ENCODE peak calls at places on chromosomes 5 and 9, in eight cellular contexts. F, H, R, B, J, T, G and I are unnamed samples.

GRCh38 chr5:115586525-115587146 is 15.6 kb downstream of the TICAM2 start:
- DNase-seq in F (peak; percentile 75), H (peak; percentile 31), J (peak; percentile 45), T (no peak), G (peak; percentile 22), R (peak; percentile 77), B (peak; percentile 46), I (no peak)

GRCh38 chr5:153066281-153066680 is 424.2 kb upstream of the GRIA1 start:
- DNase-seq in J (no peak), H (no peak), R (no peak), F (no peak), B (no peak), G (no peak), T (no peak), I (no peak)

GRCh38 chr5:88672644-88673493 is 210.1 kb downstream of the MEF2C start:
- DNase-seq in R (no peak), H (no peak), F (no peak), B (no peak), J (no peak), T (no peak), G (no peak), I (no peak)

GRCh38 chr5:55763736-55764420 is 26.0 kb downstream of the DDX4 start:
- DNase-seq in R (no peak), G (peak; percentile 79), F (no peak), T (no peak), H (no peak), J (no peak), B (no peak), I (no peak)

GRCh38 chr5:115033861-115034260 is 135.8 kb downstream of the TRIM36 start:
- DNase-seq in G (no peak), B (peak; percentile 22), H (no peak), F (peak; percentile 48), T (no peak), R (peak; percentile 21), J (peak; percentile 3), I (no peak)

GRCh38 chr9:115002371-115003120 is 72.2 kb upstream of the TNFSF8 start:
- DNase-seq in F (no peak), R (peak; percentile 33), H (peak; percentile 59), T (no peak), J (no peak), G (no peak), B (no peak), I (no peak)

GRCh38 chr5:5461012-5461411 is 38.5 kb downstream of the ICE1 start:
- DNase-seq in G (no peak), H (no peak), B (no peak), F (no peak), R (no peak), J (no peak), T (no peak), I (no peak)

GRCh38 chr5:172180936-172181335 is 7.1 kb downstream of the STK10 start:
- DNase-seq in B (no peak), F (no peak), J (no peak), T (no peak), G (peak; percentile 44), H (no peak), R (no peak), I (no peak)

GRCh38 chr9:107597743-107598217 is 108.2 kb upstream of the KLF4 start:
- DNase-seq in G (no peak), T (no peak), J (no peak), H (no peak), B (no peak), R (no peak), F (no peak), I (no peak)

GRCh38 chr9:95776131-95776530 is 99.4 kb upstream of the ERCC6L2 start:
- DNase-seq in G (no peak), B (peak; percentile 26), J (no peak), F (no peak), T (no peak), R (no peak), H (no peak), I (peak; percentile 51)

GRCh38 chr9:112065781-112066606 is 109.1 kb downstream of the SUSD1 start:
- DNase-seq in G (no peak), R (peak; percentile 30), T (peak; percentile 76), B (peak; percentile 88), H (no peak), F (peak; percentile 93), J (no peak), I (peak; percentile 91)

GRCh38 chr5:135458921-135459331 is 6.8 kb upstream of the TIFAB start:
- DNase-seq in J (no peak), F (no peak), G (no peak), H (peak; percentile 28), B (peak; percentile 88), R (peak; percentile 41), T (peak; percentile 98), I (peak; percentile 88)

GRCh38 chr5:109533847-109534272 is 124.1 kb upstream of the PJA2 start:
- DNase-seq in G (no peak), H (no peak), T (no peak), J (no peak), F (peak; percentile 4), R (peak; percentile 36), B (peak; percentile 60), I (no peak)

GRCh38 chr5:143506881-143507552 is 103.5 kb upstream of the NR3C1 start:
- DNase-seq in F (peak; percentile 96), H (peak; percentile 80), R (peak; percentile 97), J (no peak), G (no peak), T (peak; percentile 97), B (peak; percentile 92), I (peak; percentile 77)

GRCh38 chr9:129256959-129257713 is 79.1 kb upstream of the IER5L start:
- DNase-seq in B (no peak), R (no peak), F (no peak), H (no peak), J (no peak), T (no peak), G (no peak), I (no peak)

GRCh38 chr5:43873791-43874190 is 270.8 kb downstream of the NNT start:
- DNase-seq in F (no peak), G (no peak), H (no peak), J (no peak), B (no peak), T (no peak), R (no peak), I (no peak)

GRCh38 chr9:2227468-2227867 is 212.3 kb downstream of the SMARCA2 start:
- DNase-seq in H (peak; percentile 31), T (peak; percentile 70), R (peak; percentile 69), G (no peak), J (no peak), F (no peak), B (peak; percentile 14), I (no peak)

GRCh38 chr5:173628501-173628900 is 12.1 kb upstream of the BOD1 start:
- DNase-seq in R (no peak), G (no peak), T (no peak), H (no peak), J (no peak), F (no peak), B (no peak), I (no peak)

GRCh38 chr9:18502546-18502945 is 28.6 kb downstream of the ADAMTSL1 start:
- DNase-seq in F (no peak), B (no peak), H (no peak), R (peak; percentile 62), T (no peak), J (peak; percentile 58), G (no peak), I (no peak)

GRCh38 chr9:109253241-109253636 is 67.6 kb downstream of the EPB41L4B start:
- DNase-seq in B (no peak), J (no peak), G (no peak), H (no peak), T (no peak), F (peak; percentile 2), R (no peak), I (no peak)

GRCh38 chr9:110093417-110093816 is 114.5 kb downstream of the C9orf152 start:
- DNase-seq in R (no peak), H (no peak), G (no peak), T (no peak), J (no peak), B (no peak), F (no peak), I (no peak)

GRCh38 chr9:96460470-96460869 is 10.5 kb downstream of the HABP4 start:
- DNase-seq in T (no peak), G (no peak), J (no peak), F (no peak), H (peak; percentile 51), R (peak; percentile 74), B (peak; percentile 19), I (no peak)

GRCh38 chr5:173963867-173964429 is 25.0 kb upstream of the C5orf47 start:
- DNase-seq in J (peak; percentile 92), F (peak; percentile 21), H (no peak), R (no peak), G (no peak), B (peak; percentile 26), T (no peak), I (peak; percentile 76)

GRCh38 chr9:113875917-113876805 is at the start of gene ZNF618:
- DNase-seq in T (peak; percentile 13), G (no peak), J (no peak), H (peak; percentile 56), F (peak; percentile 60), B (peak; percentile 40), R (peak; percentile 76), I (peak; percentile 97)

GRCh38 chr5:175690586-175690985 is 32.7 kb downstream of the HRH2 start:
- DNase-seq in F (no peak), H (no peak), R (no peak), G (no peak), T (no peak), B (no peak), J (no peak), I (peak; percentile 41)

GRCh38 chr9:99385814-99386279 is 163.8 kb downstream of the SEC61B start:
- DNase-seq in R (peak; percentile 53), T (peak; percentile 17), F (peak; percentile 55), H (peak; percentile 59), G (no peak), B (peak; percentile 76), J (no peak), I (no peak)

GRCh38 chr5:113612060-113612496 is 98.6 kb downstream of the YTHDC2 start:
- DNase-seq in T (no peak), B (peak; percentile 37), G (peak; percentile 36), H (peak; percentile 65), R (peak; percentile 59), J (peak; percentile 46), F (peak; percentile 60), I (peak; percentile 56)

GRCh38 chr5:155154973-155155372 is 141.4 kb downstream of the KIF4B start:
- DNase-seq in R (no peak), F (no peak), T (no peak), G (no peak), H (no peak), J (no peak), B (no peak), I (no peak)

GRCh38 chr5:79493596-79494343 is 20.2 kb downstream of the HOMER1 start:
- DNase-seq in T (no peak), B (no peak), J (no peak), F (no peak), H (no peak), G (no peak), R (peak; percentile 28), I (no peak)

GRCh38 chr9:121912812-121913627 is 180.1 kb downstream of the TTLL11 start:
- DNase-seq in J (no peak), T (no peak), B (no peak), F (peak; percentile 15), H (no peak), R (peak; percentile 21), G (no peak), I (no peak)